ENCODE peak calls at places on chromosomes 6 and 20, in seven cellular contexts. G is SK-N-SH, E is HepG2, P is GM12878, K is K562, J is GM12892, L is H1. Y is an unnamed sample.

GRCh38 chr6:14713008-14713452 is 532.8 kb upstream of the JARID2 start:
- DNase-seq in G (no peak), K (no peak), L (no peak), J (no peak), E (no peak), P (no peak), Y (no peak)

GRCh38 chr20:61257596-61257995 is 5.5 kb downstream of the CDH4 start:
- DNase-seq in J (no peak), E (no peak), K (no peak), P (no peak), G (no peak), L (no peak), Y (no peak)

GRCh38 chr6:30067460-30068139 is 602 bp downstream of the PPP1R11 start:
- DNase-seq in E (no peak), G (peak), P (no peak), K (no peak), L (no peak), J (no peak), Y (peak)

GRCh38 chr6:108921547-108922331 is 73.5 kb downstream of the ARMC2 start:
- DNase-seq in E (no peak), P (no peak), J (no peak), G (no peak), K (no peak), L (no peak), Y (no peak)

GRCh38 chr6:132330759-132331158 is 70.5 kb downstream of the MOXD1 start:
- DNase-seq in E (no peak), K (no peak), P (no peak), L (no peak), G (no peak), J (no peak), Y (no peak)

GRCh38 chr6:6474170-6474920 is 114.2 kb upstream of the LY86 start:
- DNase-seq in K (no peak), E (no peak), G (no peak), L (no peak), P (no peak), J (no peak), Y (no peak)

GRCh38 chr6:35401514-35401913 is 50.6 kb upstream of the FANCE start:
- DNase-seq in G (no peak), K (no peak), L (no peak), P (no peak), E (no peak), J (no peak), Y (no peak)

GRCh38 chr20:25237610-25238318 is 10.1 kb upstream of the PYGB start:
- DNase-seq in G (no peak), J (no peak), P (no peak), K (peak), L (no peak), E (peak), Y (no peak)

GRCh38 chr6:75936682-75937081 is 135.8 kb downstream of the IMPG1 start:
- DNase-seq in P (no peak), E (no peak), J (no peak), L (no peak), K (no peak), G (no peak), Y (no peak)

GRCh38 chr6:87762116-87762515 is 60.1 kb upstream of the AKIRIN2 start:
- DNase-seq in E (no peak), P (no peak), K (no peak), J (no peak), L (no peak), G (peak), Y (no peak)

GRCh38 chr6:87763901-87764300 is 61.9 kb upstream of the AKIRIN2 start:
- DNase-seq in L (no peak), P (no peak), J (no peak), K (no peak), E (no peak), G (no peak), Y (no peak)

GRCh38 chr6:87763276-87763675 is 61.2 kb upstream of the AKIRIN2 start:
- DNase-seq in E (no peak), G (no peak), J (no peak), P (no peak), L (no peak), K (no peak), Y (no peak)

GRCh38 chr6:87766211-87766610 is 64.2 kb upstream of the AKIRIN2 start:
- DNase-seq in K (no peak), L (no peak), E (peak), P (no peak), G (no peak), J (no peak), Y (no peak)
- TF ChIP-seq TAF1 in K (no peak), L (no peak), E (no peak), P (no peak), G (no peak), J (no peak), Y (no peak)

GRCh38 chr6:116008470-116009229 is 52.0 kb downstream of the FRK start:
- DNase-seq in L (no peak), J (no peak), G (no peak), E (no peak), P (peak), K (no peak), Y (no peak)
- TF ChIP-seq TAF1 in L (no peak), J (no peak), G (no peak), E (no peak), P (no peak), K (no peak), Y (peak)

DNA sequence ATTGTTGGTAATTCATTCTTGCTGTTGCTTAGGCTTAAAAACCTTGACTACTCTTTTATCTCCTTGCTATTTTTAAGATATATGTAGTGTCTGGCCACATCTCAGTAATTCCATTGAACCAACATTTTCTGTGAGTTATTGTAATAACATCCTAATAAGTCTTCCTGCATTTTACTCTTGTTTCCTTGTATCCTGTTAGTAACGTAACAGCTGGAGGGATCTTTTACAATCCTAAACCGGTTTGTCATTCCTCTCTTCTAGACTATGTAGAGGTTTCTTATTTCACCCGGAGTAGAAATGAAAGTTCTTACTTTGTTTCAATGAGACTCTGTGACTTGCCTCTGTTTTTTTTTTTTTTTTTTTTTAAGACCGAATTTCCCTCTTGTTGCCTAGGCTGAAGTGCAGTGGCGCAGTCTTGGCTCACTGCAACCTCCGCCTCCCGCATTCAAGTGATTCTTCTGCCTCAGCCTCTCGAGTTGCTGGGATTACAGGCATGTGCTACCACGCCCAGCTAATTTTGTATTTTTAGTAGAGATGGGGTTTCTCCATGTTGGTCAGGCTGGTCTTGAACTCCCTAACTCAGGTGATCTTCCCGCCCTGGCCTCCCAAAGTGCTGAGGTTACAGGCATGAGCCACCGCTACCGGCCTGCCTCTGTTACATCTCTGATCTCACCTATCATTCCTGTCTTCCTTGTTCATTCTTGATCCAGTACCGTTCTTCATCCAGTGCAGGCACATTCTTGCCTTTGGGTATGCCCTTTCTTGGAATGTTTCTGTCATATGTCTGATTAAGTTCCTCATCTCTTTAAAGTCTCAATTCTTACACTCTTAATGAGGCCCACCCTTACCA is 44.7 kb downstream of the NCOA3 start:
- DNase-seq in L (no peak), G (no peak), P (no peak), J (no peak), E (no peak), K (no peak), Y (no peak)
- TF ChIP-seq TAF1 in L (no peak), G (no peak), P (no peak), J (no peak), E (no peak), K (no peak), Y (no peak)

GRCh38 chr6:168272379-168273011 is 47.1 kb downstream of the DACT2 start:
- DNase-seq in K (no peak), P (no peak), E (peak), L (no peak), G (peak), J (no peak), Y (no peak)
- TF ChIP-seq TAF1 in K (no peak), P (no peak), E (no peak), L (no peak), G (no peak), J (no peak), Y (no peak)

GRCh38 chr6:110053395-110054240 is 75.5 kb downstream of the GPR6 start:
- DNase-seq in L (no peak), J (no peak), P (no peak), G (peak), K (peak), E (peak), Y (no peak)
- TF ChIP-seq TAF1 in L (no peak), J (no peak), P (no peak), G (no peak), K (no peak), E (no peak), Y (no peak)

GRCh38 chr20:50056408-50056926 is 56.5 kb downstream of the UBE2V1 start:
- DNase-seq in K (no peak), P (no peak), E (no peak), G (no peak), J (no peak), L (no peak), Y (no peak)
- TF ChIP-seq TAF1 in K (no peak), P (no peak), E (no peak), G (no peak), J (no peak), L (no peak), Y (no peak)

Y was measured in GM12891.